ENCODE peak calls at places on chromosomes 7 and 10, in four cellular contexts. L is HFFc6, K is endothelial cell, B is upper lobe of right lung. I is an unnamed sample.
A peak's percentile ranks its signal among the peaks of the same experiment; 100 is the strongest.

GRCh38 chr7:41702635-41703371 is at the start of gene INHBA:
- DNase-seq in L (peak; percentile 70), K (no peak), B (no peak), I (no peak)

GRCh38 chr10:26437637-26438461 is at the start of gene APBB1IP:
- DNase-seq in L (peak; percentile 33), K (peak; percentile 20), B (peak; percentile 94), I (no peak)

GRCh38 chr7:148503900-148504487 is 86.6 kb upstream of the C7orf33 start:
- DNase-seq in L (peak; percentile 44), K (no peak), B (no peak), I (no peak)

GRCh38 chr10:119517235-119518141 is 25.0 kb downstream of the RGS10 start:
- DNase-seq in L (peak; percentile 11), K (no peak), B (no peak), I (no peak)

GRCh38 chr7:71752171-71752935 is 620.4 kb downstream of the GALNT17 start:
- DNase-seq in L (no peak), K (peak; percentile 80), B (peak; percentile 85), I (peak; percentile 83)

GRCh38 chr10:76020629-76021028 is 589.2 kb downstream of the LRMDA start:
- DNase-seq in L (no peak), K (no peak), B (no peak), I (no peak)

GRCh38 chr10:28839600-28840007 is 162.3 kb downstream of the BAMBI start:
- DNase-seq in L (no peak), K (no peak), B (no peak), I (no peak)

GRCh38 chr10:79465341-79465740 is 19.9 kb upstream of the ZCCHC24 start:
- DNase-seq in L (no peak), K (no peak), B (no peak), I (no peak)

GRCh38 chr10:69912584-69912983 is 110.9 kb downstream of the COL13A1 start:
- DNase-seq in L (no peak), K (no peak), B (no peak), I (no peak)

GRCh38 chr7:128053023-128053422 is 21.8 kb upstream of the LRRC4 start:
- DNase-seq in L (no peak), K (no peak), B (no peak), I (no peak)

GRCh38 chr7:44685723-44686122 is 62.9 kb upstream of the ZMIZ2 start:
- DNase-seq in L (no peak), K (no peak), B (no peak), I (no peak)

GRCh38 chr7:47401571-47402570 is 180.0 kb downstream of the TNS3 start:
- DNase-seq in L (no peak), K (no peak), B (peak; percentile 40), I (no peak)

GRCh38 chr7:74505426-74506328 is 52.0 kb downstream of the GTF2IRD1 start:
- DNase-seq in L (no peak), K (no peak), B (no peak), I (no peak)

GRCh38 chr7:40437936-40438634 is 303.3 kb downstream of the SUGCT start:
- DNase-seq in L (no peak), K (no peak), B (no peak), I (no peak)

GRCh38 chr7:107996072-107996824 is 6.7 kb downstream of the LAMB1 start:
- DNase-seq in L (peak; percentile 54), K (no peak), B (no peak), I (no peak)

GRCh38 chr10:26407406-26407969 is 30.7 kb upstream of the APBB1IP start:
- DNase-seq in L (peak; percentile 93), K (no peak), B (no peak), I (no peak)

GRCh38 chr7:113283861-113284260 is 165.5 kb upstream of the SMIM30 start:
- DNase-seq in L (peak; percentile 55), K (no peak), B (no peak), I (no peak)

GRCh38 chr10:98246911-98247820 is 20.8 kb downstream of the LOXL4 start:
- DNase-seq in L (peak; percentile 61), K (no peak), B (no peak), I (no peak)

GRCh38 chr7:101618207-101618839 is 10.8 kb downstream of the MYL10 start:
- DNase-seq in L (peak; percentile 85), K (no peak), B (no peak), I (no peak)

GRCh38 chr10:9845075-9845474 is 1172.6 kb upstream of the CELF2 start:
- DNase-seq in L (no peak), K (no peak), B (no peak), I (no peak)

GRCh38 chr7:117560030-117560429 is 80.2 kb downstream of the CFTR start:
- DNase-seq in L (no peak), K (no peak), B (no peak), I (no peak)

GRCh38 chr10:22854935-22855421 is 72.9 kb upstream of the ARMC3 start:
- DNase-seq in L (no peak), K (no peak), B (no peak), I (no peak)

GRCh38 chr10:123600177-123600576 is 66.0 kb upstream of the GPR26 start:
- DNase-seq in L (no peak), K (no peak), B (no peak), I (no peak)

DNA sequence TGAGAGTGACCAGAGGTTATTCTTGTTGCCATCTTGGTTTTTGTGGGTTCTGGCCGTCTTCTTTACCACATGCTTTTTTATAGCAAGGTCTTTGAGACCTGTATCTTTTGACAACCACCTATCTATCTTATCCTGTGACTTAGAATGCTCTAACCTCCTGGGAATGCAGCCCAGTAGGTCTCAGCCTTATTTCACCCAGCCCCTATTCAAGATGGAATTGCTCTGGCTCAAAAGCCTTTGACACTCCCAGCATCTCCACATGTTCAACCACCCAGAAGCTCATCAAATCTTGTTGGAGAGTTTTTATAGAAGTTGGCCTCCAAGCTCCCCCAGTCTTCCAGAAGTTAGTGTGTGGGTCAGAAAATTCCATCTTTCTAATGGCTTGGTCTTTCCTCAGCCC is 464.3 kb upstream of the NRP1 start:
- DNase-seq in L (no peak), K (no peak), B (no peak), I (no peak)
- TF ChIP-seq CTCF in L (no peak), K (no peak), B (no peak), I (no peak)

GRCh38 chr7:150897502-150898474 is 45.5 kb downstream of the AOC1 start:
- DNase-seq in L (no peak), K (no peak), B (no peak), I (no peak)
- TF ChIP-seq CTCF in L (no peak), K (no peak), B (no peak), I (no peak)

DNA sequence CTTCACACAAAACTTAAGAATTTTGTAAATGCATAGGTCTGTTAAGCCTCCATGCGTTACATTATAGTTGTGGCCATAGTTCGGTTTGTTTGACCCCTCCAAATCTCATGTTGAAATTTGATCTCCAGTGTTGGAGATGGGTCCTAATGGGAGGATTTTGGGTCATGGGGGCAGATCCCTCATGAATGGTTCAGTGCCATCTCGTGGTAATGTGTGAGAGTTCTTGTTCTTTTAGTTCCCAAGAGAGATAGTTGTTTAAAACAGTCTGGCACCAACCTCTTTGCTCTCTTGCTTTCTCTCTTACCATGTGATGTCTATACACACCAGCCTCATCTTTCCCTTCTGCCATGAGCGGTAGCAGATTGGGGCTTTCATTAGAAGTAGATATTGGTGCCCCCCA is 264.3 kb downstream of the TCF7L2 start:
- DNase-seq in L (no peak), K (no peak), B (no peak), I (no peak)
- TF ChIP-seq CTCF in L (peak; percentile 35), K (no peak), B (no peak), I (no peak)

DNA sequence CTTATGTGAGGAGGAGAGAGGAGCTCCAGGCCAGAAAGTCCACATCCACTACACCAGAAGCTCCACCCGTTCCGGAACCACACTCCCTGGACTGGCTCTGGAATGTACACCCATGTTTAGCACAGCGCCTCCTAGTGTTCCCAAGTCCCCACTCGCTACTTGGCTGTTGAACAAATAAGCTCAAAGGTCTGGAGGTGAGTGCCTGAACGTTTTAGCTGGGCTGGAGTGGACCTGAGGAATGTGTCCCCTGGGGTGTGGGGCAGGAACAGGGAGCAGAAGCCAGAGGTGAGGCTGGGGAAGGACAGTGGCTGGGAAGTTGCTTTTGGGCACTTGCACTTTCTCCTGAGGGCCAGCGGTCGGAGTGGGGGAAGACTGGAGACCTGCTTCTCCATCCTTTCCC is 164.1 kb upstream of the CDCA7L start:
- DNase-seq in L (peak; percentile 49), K (peak; percentile 45), B (no peak), I (no peak)
- TF ChIP-seq CTCF in L (peak; percentile 3), K (no peak), B (no peak), I (no peak)

GRCh38 chr10:24480447-24480846 is 243.2 kb downstream of the ARHGAP21 start:
- DNase-seq in L (no peak), K (no peak), B (no peak), I (no peak)
- TF ChIP-seq CTCF in L (no peak), K (no peak), B (no peak), I (no peak)

DNA sequence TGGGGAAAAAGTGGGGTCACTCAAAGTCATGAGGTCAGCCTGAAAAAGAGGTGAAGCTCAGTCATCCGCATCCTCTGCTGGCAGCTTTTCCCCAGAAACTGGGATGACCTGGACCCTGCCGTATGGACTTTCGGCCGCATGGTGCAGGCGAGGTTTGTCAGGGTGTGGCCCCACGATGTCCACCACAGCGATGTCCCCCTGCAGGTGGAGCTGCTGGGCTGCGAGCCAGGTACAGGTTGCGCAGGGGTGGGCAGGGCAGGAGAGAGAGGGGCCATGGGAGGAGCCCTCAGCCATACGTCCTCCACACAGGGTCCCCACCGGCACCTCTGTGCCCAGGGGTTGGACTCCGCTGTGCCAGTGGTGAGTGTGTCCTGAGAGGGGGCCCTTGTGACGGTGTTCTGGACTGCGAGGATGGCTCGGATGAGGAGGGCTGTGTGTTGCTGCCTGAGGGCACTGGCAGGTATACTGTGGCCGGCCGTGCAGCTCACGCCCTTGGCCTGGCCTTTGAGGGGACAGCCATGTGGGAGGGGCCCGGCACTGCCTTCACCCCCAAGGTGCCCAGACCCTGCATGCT is 23.0 kb upstream of the ZNF467 start:
- DNase-seq in L (no peak), K (no peak), B (no peak), I (no peak)
- TF ChIP-seq CTCF in L (no peak), K (no peak), B (no peak), I (no peak)

GRCh38 chr7:149872419-149873073 is 1.2 kb upstream of the ATP6V0E2 start:
- DNase-seq in L (peak; percentile 87), K (peak; percentile 43), B (peak; percentile 82), I (no peak)
- TF ChIP-seq CTCF in L (peak; percentile 48), K (no peak), B (no peak), I (no peak)

GRCh38 chr7:28360739-28361138 is 51.6 kb upstream of the CREB5 start:
- DNase-seq in L (no peak), K (no peak), B (no peak), I (no peak)

GRCh38 chr7:28364082-28364481 is 48.2 kb upstream of the CREB5 start:
- DNase-seq in L (no peak), K (no peak), B (no peak), I (no peak)

GRCh38 chr7:28358423-28358868 is 53.9 kb upstream of the CREB5 start:
- DNase-seq in L (peak; percentile 97), K (no peak), B (no peak), I (no peak)

DNA sequence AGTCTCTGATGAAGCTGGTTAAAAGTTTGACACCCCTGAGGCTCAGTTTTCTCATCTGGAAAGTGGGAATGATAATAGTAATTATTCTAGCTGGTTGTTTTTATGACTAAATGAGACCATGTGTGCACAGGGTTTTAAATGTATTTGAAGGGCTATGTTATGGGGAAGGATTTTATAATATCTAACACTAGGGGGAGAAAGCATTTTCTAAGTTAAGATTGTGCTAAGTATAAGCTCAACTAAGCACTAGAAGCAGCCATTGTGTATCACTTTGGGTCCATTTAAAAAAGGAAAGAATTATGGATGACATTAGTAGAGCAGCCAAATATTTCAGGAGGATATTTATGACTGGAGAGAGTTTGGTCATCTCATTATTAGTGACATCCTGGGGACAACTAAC is 49.5 kb upstream of the CREB5 start:
- DNase-seq in L (no peak), K (no peak), B (no peak), I (no peak)
- TF ChIP-seq CTCF in L (peak; percentile 64), K (no peak), B (peak; percentile 5), I (peak; percentile 10)

I was measured in progenitor cell of endocrine pancreas.